ENCODE peak calls at places on chromosome 21, in seven cellular contexts. One of them, this sample, is unnamed.
A peak's percentile ranks its signal among the peaks of the same experiment; 100 is the strongest.

GRCh38 chr21:16059981-16060380 is 330.2 kb downstream of the USP25 start:
- DNase-seq in hepatocyte: no peak
- DNase-seq in pancreas: no peak
- DNase-seq in lung: no peak
- DNase-seq in AG10803: no peak
- DNase-seq in choroid plexus epithelial cell: no peak
- DNase-seq in astrocyte of the spinal cord: no peak
- DNase-seq in this sample: no peak

GRCh38 chr21:42324896-42325295 is 9.7 kb upstream of the TFF3 start:
- DNase-seq in hepatocyte: no peak
- DNase-seq in pancreas: no peak
- DNase-seq in lung: no peak
- DNase-seq in AG10803: no peak
- DNase-seq in choroid plexus epithelial cell: no peak
- DNase-seq in astrocyte of the spinal cord: no peak
- DNase-seq in this sample: no peak

GRCh38 chr21:42441963-42442362 is 38.3 kb downstream of the UBASH3A start:
- DNase-seq in hepatocyte: no peak
- DNase-seq in pancreas: no peak
- DNase-seq in lung: no peak
- DNase-seq in AG10803: no peak
- DNase-seq in choroid plexus epithelial cell: no peak
- DNase-seq in astrocyte of the spinal cord: no peak
- DNase-seq in this sample: no peak

GRCh38 chr21:41612674-41613250 is 104.8 kb upstream of the TMPRSS2 start:
- DNase-seq in hepatocyte: peak; percentile 80
- DNase-seq in pancreas: peak; percentile 45
- DNase-seq in lung: peak; percentile 63
- DNase-seq in AG10803: peak; percentile 100
- DNase-seq in choroid plexus epithelial cell: peak; percentile 79
- DNase-seq in astrocyte of the spinal cord: peak; percentile 95
- DNase-seq in this sample: peak; percentile 100

GRCh38 chr21:28308516-28308915 is 684.2 kb downstream of the LTN1 start:
- DNase-seq in hepatocyte: no peak
- DNase-seq in pancreas: no peak
- DNase-seq in lung: no peak
- DNase-seq in AG10803: no peak
- DNase-seq in choroid plexus epithelial cell: no peak
- DNase-seq in astrocyte of the spinal cord: peak; percentile 15
- DNase-seq in this sample: peak; percentile 31

GRCh38 chr21:20774737-20775136 is 223.5 kb upstream of the NCAM2 start:
- DNase-seq in hepatocyte: no peak
- DNase-seq in pancreas: no peak
- DNase-seq in lung: no peak
- DNase-seq in AG10803: no peak
- DNase-seq in choroid plexus epithelial cell: no peak
- DNase-seq in astrocyte of the spinal cord: no peak
- DNase-seq in this sample: no peak

GRCh38 chr21:26614251-26614650 is 41.2 kb upstream of the CYYR1 start:
- DNase-seq in hepatocyte: no peak
- DNase-seq in pancreas: no peak
- DNase-seq in lung: no peak
- DNase-seq in AG10803: peak; percentile 8
- DNase-seq in choroid plexus epithelial cell: peak; percentile 4
- DNase-seq in astrocyte of the spinal cord: no peak
- DNase-seq in this sample: peak; percentile 32

GRCh38 chr21:21146587-21147373 is 148.6 kb downstream of the NCAM2 start:
- DNase-seq in hepatocyte: no peak
- DNase-seq in pancreas: no peak
- DNase-seq in lung: no peak
- DNase-seq in AG10803: no peak
- DNase-seq in choroid plexus epithelial cell: no peak
- DNase-seq in astrocyte of the spinal cord: no peak
- DNase-seq in this sample: no peak

GRCh38 chr21:28160378-28160777 is 832.3 kb downstream of the LTN1 start:
- DNase-seq in hepatocyte: no peak
- DNase-seq in pancreas: no peak
- DNase-seq in lung: no peak
- DNase-seq in AG10803: peak; percentile 71
- DNase-seq in choroid plexus epithelial cell: peak; percentile 13
- DNase-seq in astrocyte of the spinal cord: no peak
- DNase-seq in this sample: peak; percentile 68

GRCh38 chr21:14550200-14550599 is 4.1 kb upstream of the SAMSN1 start:
- DNase-seq in hepatocyte: no peak
- DNase-seq in pancreas: no peak
- DNase-seq in lung: no peak
- DNase-seq in AG10803: no peak
- DNase-seq in choroid plexus epithelial cell: no peak
- DNase-seq in astrocyte of the spinal cord: no peak
- DNase-seq in this sample: no peak

GRCh38 chr21:33998402-33998801 is 75.0 kb upstream of the MRPS6 start:
- DNase-seq in hepatocyte: no peak
- DNase-seq in pancreas: no peak
- DNase-seq in lung: no peak
- DNase-seq in AG10803: no peak
- DNase-seq in choroid plexus epithelial cell: peak; percentile 35
- DNase-seq in astrocyte of the spinal cord: no peak
- DNase-seq in this sample: no peak

GRCh38 chr21:38420140-38420539 is 78.1 kb downstream of the ERG start:
- DNase-seq in hepatocyte: no peak
- DNase-seq in pancreas: no peak
- DNase-seq in lung: no peak
- DNase-seq in AG10803: peak; percentile 15
- DNase-seq in choroid plexus epithelial cell: no peak
- DNase-seq in astrocyte of the spinal cord: no peak
- DNase-seq in this sample: no peak

GRCh38 chr21:37484535-37485474 is 118.2 kb downstream of the DYRK1A start:
- DNase-seq in hepatocyte: no peak
- DNase-seq in pancreas: no peak
- DNase-seq in lung: no peak
- DNase-seq in AG10803: peak; percentile 13
- DNase-seq in choroid plexus epithelial cell: no peak
- DNase-seq in astrocyte of the spinal cord: no peak
- DNase-seq in this sample: peak; percentile 37

GRCh38 chr21:36790616-36791015 is 91.7 kb downstream of the SIM2 start:
- DNase-seq in hepatocyte: no peak
- DNase-seq in pancreas: no peak
- DNase-seq in lung: no peak
- DNase-seq in AG10803: no peak
- DNase-seq in choroid plexus epithelial cell: no peak
- DNase-seq in astrocyte of the spinal cord: no peak
- DNase-seq in this sample: no peak

GRCh38 chr21:42833439-42833815 is 45.9 kb downstream of the WDR4 start:
- DNase-seq in hepatocyte: peak; percentile 55
- DNase-seq in pancreas: no peak
- DNase-seq in lung: no peak
- DNase-seq in AG10803: no peak
- DNase-seq in choroid plexus epithelial cell: peak; percentile 12
- DNase-seq in astrocyte of the spinal cord: no peak
- DNase-seq in this sample: no peak

GRCh38 chr21:19557046-19557445 is 1153.5 kb upstream of the TMPRSS15 start:
- DNase-seq in hepatocyte: no peak
- DNase-seq in pancreas: no peak
- DNase-seq in lung: no peak
- DNase-seq in AG10803: no peak
- DNase-seq in choroid plexus epithelial cell: no peak
- DNase-seq in astrocyte of the spinal cord: no peak
- DNase-seq in this sample: no peak

GRCh38 chr21:34011660-34012059 is 61.7 kb upstream of the MRPS6 start:
- DNase-seq in hepatocyte: no peak
- DNase-seq in pancreas: no peak
- DNase-seq in lung: no peak
- DNase-seq in AG10803: no peak
- DNase-seq in choroid plexus epithelial cell: no peak
- DNase-seq in astrocyte of the spinal cord: no peak
- DNase-seq in this sample: no peak

GRCh38 chr21:15729346-15729673 is 472 bp upstream of the USP25 start:
- DNase-seq in hepatocyte: no peak
- DNase-seq in pancreas: no peak
- DNase-seq in lung: no peak
- DNase-seq in AG10803: no peak
- DNase-seq in choroid plexus epithelial cell: peak; percentile 25
- DNase-seq in astrocyte of the spinal cord: no peak
- DNase-seq in this sample: peak; percentile 41

GRCh38 chr21:34061983-34062382 is 11.4 kb upstream of the MRPS6 start:
- DNase-seq in hepatocyte: no peak
- DNase-seq in pancreas: no peak
- DNase-seq in lung: no peak
- DNase-seq in AG10803: no peak
- DNase-seq in choroid plexus epithelial cell: no peak
- DNase-seq in astrocyte of the spinal cord: no peak
- DNase-seq in this sample: no peak

GRCh38 chr21:38165466-38166213 is 91.2 kb upstream of the KCNJ15 start:
- DNase-seq in hepatocyte: peak; percentile 14
- DNase-seq in pancreas: no peak
- DNase-seq in lung: no peak
- DNase-seq in AG10803: peak; percentile 87
- DNase-seq in choroid plexus epithelial cell: peak; percentile 33
- DNase-seq in astrocyte of the spinal cord: peak; percentile 48
- DNase-seq in this sample: peak; percentile 62

GRCh38 chr21:41374867-41375533 is 13.2 kb downstream of the MX2 start:
- DNase-seq in hepatocyte: no peak
- DNase-seq in pancreas: no peak
- DNase-seq in lung: no peak
- DNase-seq in AG10803: no peak
- DNase-seq in choroid plexus epithelial cell: no peak
- DNase-seq in astrocyte of the spinal cord: no peak
- DNase-seq in this sample: no peak

GRCh38 chr21:14072761-14073535 is 137.8 kb downstream of the LIPI start:
- DNase-seq in hepatocyte: no peak
- DNase-seq in pancreas: no peak
- DNase-seq in lung: no peak
- DNase-seq in AG10803: no peak
- DNase-seq in choroid plexus epithelial cell: no peak
- DNase-seq in astrocyte of the spinal cord: no peak
- DNase-seq in this sample: no peak

GRCh38 chr21:34065015-34065414 is 8.4 kb upstream of the MRPS6 start:
- DNase-seq in hepatocyte: no peak
- DNase-seq in pancreas: no peak
- DNase-seq in lung: no peak
- DNase-seq in AG10803: peak; percentile 53
- DNase-seq in choroid plexus epithelial cell: no peak
- DNase-seq in astrocyte of the spinal cord: no peak
- DNase-seq in this sample: peak; percentile 17

GRCh38 chr21:42301371-42302291 is 13.6 kb downstream of the TFF3 start:
- DNase-seq in hepatocyte: no peak
- DNase-seq in pancreas: no peak
- DNase-seq in lung: no peak
- DNase-seq in AG10803: no peak
- DNase-seq in choroid plexus epithelial cell: no peak
- DNase-seq in astrocyte of the spinal cord: no peak
- DNase-seq in this sample: no peak

GRCh38 chr21:26834181-26834945 is 10.8 kb downstream of the ADAMTS1 start:
- DNase-seq in hepatocyte: no peak
- DNase-seq in pancreas: no peak
- DNase-seq in lung: no peak
- DNase-seq in AG10803: peak; percentile 49
- DNase-seq in choroid plexus epithelial cell: peak; percentile 50
- DNase-seq in astrocyte of the spinal cord: no peak
- DNase-seq in this sample: peak; percentile 67

GRCh38 chr21:46128983-46129571 is 26.3 kb downstream of the FTCD start:
- DNase-seq in hepatocyte: no peak
- DNase-seq in pancreas: no peak
- DNase-seq in lung: no peak
- DNase-seq in AG10803: no peak
- DNase-seq in choroid plexus epithelial cell: no peak
- DNase-seq in astrocyte of the spinal cord: no peak
- DNase-seq in this sample: no peak

GRCh38 chr21:46128106-46128982 is 27.0 kb downstream of the FTCD start:
- DNase-seq in hepatocyte: no peak
- DNase-seq in pancreas: no peak
- DNase-seq in lung: no peak
- DNase-seq in AG10803: no peak
- DNase-seq in choroid plexus epithelial cell: no peak
- DNase-seq in astrocyte of the spinal cord: no peak
- DNase-seq in this sample: no peak

GRCh38 chr21:46130721-46131720 is 24.4 kb downstream of the FTCD start:
- DNase-seq in hepatocyte: no peak
- DNase-seq in pancreas: no peak
- DNase-seq in lung: no peak
- DNase-seq in AG10803: peak; percentile 47
- DNase-seq in choroid plexus epithelial cell: no peak
- DNase-seq in astrocyte of the spinal cord: no peak
- DNase-seq in this sample: no peak

GRCh38 chr21:46129846-46130651 is 25.3 kb downstream of the FTCD start:
- DNase-seq in hepatocyte: no peak
- DNase-seq in pancreas: no peak
- DNase-seq in lung: no peak
- DNase-seq in AG10803: no peak
- DNase-seq in choroid plexus epithelial cell: no peak
- DNase-seq in astrocyte of the spinal cord: no peak
- DNase-seq in this sample: no peak

GRCh38 chr21:46131721-46132651 is 23.4 kb downstream of the FTCD start:
- DNase-seq in hepatocyte: no peak
- DNase-seq in pancreas: no peak
- DNase-seq in lung: no peak
- DNase-seq in AG10803: no peak
- DNase-seq in choroid plexus epithelial cell: no peak
- DNase-seq in astrocyte of the spinal cord: no peak
- DNase-seq in this sample: no peak
- H3K4me3 ChIP-seq in hepatocyte: no peak overlapping the region
- H3K4me3 ChIP-seq in pancreas: no peak overlapping the region
- H3K4me3 ChIP-seq in lung: no peak overlapping the region
- H3K4me3 ChIP-seq in AG10803: no peak overlapping the region
- H3K4me3 ChIP-seq in choroid plexus epithelial cell: no peak overlapping the region
- H3K4me3 ChIP-seq in astrocyte of the spinal cord: no peak overlapping the region
- H3K4me3 ChIP-seq in this sample: no peak overlapping the region

GRCh38 chr21:31780944-31781343 is 49.0 kb upstream of the SCAF4 start:
- DNase-seq in hepatocyte: peak; percentile 54
- DNase-seq in pancreas: no peak
- DNase-seq in lung: no peak
- DNase-seq in AG10803: no peak
- DNase-seq in choroid plexus epithelial cell: peak; percentile 12
- DNase-seq in astrocyte of the spinal cord: no peak
- DNase-seq in this sample: no peak
- TF ChIP-seq CTCF in hepatocyte: peak; percentile 44
- TF ChIP-seq CTCF in pancreas: no peak
- TF ChIP-seq CTCF in lung: no peak
- TF ChIP-seq CTCF in AG10803: no peak
- TF ChIP-seq CTCF in choroid plexus epithelial cell: peak; percentile 11
- TF ChIP-seq CTCF in astrocyte of the spinal cord: no peak
- TF ChIP-seq CTCF in this sample: no peak

GRCh38 chr21:45438391-45439145 is 33.6 kb downstream of the COL18A1 start:
- DNase-seq in hepatocyte: no peak
- DNase-seq in pancreas: no peak
- DNase-seq in lung: no peak
- DNase-seq in AG10803: no peak
- DNase-seq in choroid plexus epithelial cell: no peak
- DNase-seq in astrocyte of the spinal cord: no peak
- DNase-seq in this sample: no peak
- H3K4me3 ChIP-seq in hepatocyte: no peak overlapping the region
- H3K4me3 ChIP-seq in pancreas: no peak overlapping the region
- H3K4me3 ChIP-seq in lung: no peak overlapping the region
- H3K4me3 ChIP-seq in AG10803: peak overlapping the region; percentile 46
- H3K4me3 ChIP-seq in choroid plexus epithelial cell: peak overlapping the region; percentile 24
- H3K4me3 ChIP-seq in astrocyte of the spinal cord: no peak overlapping the region
- H3K4me3 ChIP-seq in this sample: no peak overlapping the region

DNA sequence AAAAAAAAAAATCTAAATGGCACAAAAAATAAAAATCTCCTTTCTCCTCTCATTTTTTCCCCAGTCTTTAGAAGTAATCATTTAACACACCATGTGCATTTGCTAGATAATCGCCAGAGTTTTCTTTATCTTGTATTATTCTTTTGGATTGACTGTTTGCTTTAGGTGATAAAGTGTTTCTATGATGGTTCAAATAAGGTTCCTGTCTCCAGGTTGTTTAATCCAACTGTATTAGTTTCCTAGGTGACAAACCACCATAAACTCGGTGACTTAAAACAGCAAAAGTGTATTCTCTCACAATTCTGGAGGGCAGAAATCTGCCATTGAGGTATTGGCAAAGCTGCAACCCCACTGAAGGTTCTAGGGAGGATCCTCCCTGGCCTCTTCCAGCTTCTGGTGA is 51.6 kb upstream of the B3GALT5 start:
- DNase-seq in hepatocyte: peak; percentile 11
- DNase-seq in pancreas: no peak
- DNase-seq in lung: no peak
- DNase-seq in AG10803: no peak
- DNase-seq in choroid plexus epithelial cell: no peak
- DNase-seq in astrocyte of the spinal cord: no peak
- DNase-seq in this sample: no peak
- TF ChIP-seq CTCF in hepatocyte: no peak
- TF ChIP-seq CTCF in pancreas: no peak
- TF ChIP-seq CTCF in lung: no peak
- TF ChIP-seq CTCF in AG10803: no peak
- TF ChIP-seq CTCF in choroid plexus epithelial cell: no peak
- TF ChIP-seq CTCF in astrocyte of the spinal cord: no peak
- TF ChIP-seq CTCF in this sample: no peak